ENCODE peak calls at places on chromosome 9, in five cellular contexts. O is OCI-LY7; H is CD8-positive, alpha-beta T cell; P is HFFc6; X is cardiac muscle cell. W is an unnamed sample.

GRCh38 chr9:20914556-20914955 is 116.9 kb downstream of the HACD4 start:
- DNase-seq in O (no peak), P (no peak), H (no peak), X (no peak), W (no peak)

GRCh38 chr9:93320591-93321219 is 130.8 kb upstream of the FAM120A start:
- DNase-seq in X (no peak), H (peak), P (no peak), O (no peak), W (no peak)

GRCh38 chr9:128259156-128259555 is 16.7 kb downstream of the GOLGA2 start:
- DNase-seq in O (no peak), H (no peak), X (no peak), P (no peak), W (no peak)

GRCh38 chr9:130173462-130173876 is 1.3 kb downstream of the NCS1 start:
- DNase-seq in O (no peak), X (no peak), P (no peak), H (no peak), W (no peak)

GRCh38 chr9:21267806-21268657 is 28.2 kb upstream of the IFNA14 start:
- DNase-seq in X (no peak), O (no peak), H (no peak), P (no peak), W (no peak)

GRCh38 chr9:126474786-126475485 is 138.8 kb upstream of the LMX1B start:
- DNase-seq in O (no peak), P (peak), H (no peak), X (no peak), W (peak)

GRCh38 chr9:109968702-109969450 is 188.9 kb downstream of the PALM2AKAP2 start:
- DNase-seq in O (peak), X (peak), H (no peak), P (peak), W (no peak)

GRCh38 chr9:121999556-121999955 is 93.6 kb downstream of the TTLL11 start:
- DNase-seq in H (no peak), O (no peak), P (no peak), X (no peak), W (no peak)

GRCh38 chr9:133344071-133344470 is 3.9 kb downstream of the MED22 start:
- DNase-seq in H (no peak), O (no peak), P (no peak), X (no peak), W (no peak)

GRCh38 chr9:136953771-136954269 is 1.7 kb downstream of the LCN12 start:
- DNase-seq in P (no peak), O (no peak), X (no peak), H (no peak), W (no peak)

GRCh38 chr9:137745541-137745991 is 126.8 kb downstream of the EHMT1 start:
- DNase-seq in H (no peak), P (no peak), X (no peak), O (peak), W (no peak)

GRCh38 chr9:108113579-108113978 is 624.0 kb upstream of the KLF4 start:
- DNase-seq in O (no peak), H (no peak), X (no peak), P (no peak), W (no peak)

GRCh38 chr9:121360975-121361374 is 9.1 kb downstream of the STOM start:
- DNase-seq in H (no peak), X (peak), P (peak), O (no peak), W (peak)

GRCh38 chr9:76567086-76567485 is 108.1 kb downstream of the GCNT1 start:
- DNase-seq in O (no peak), X (no peak), P (peak), H (no peak), W (no peak)

GRCh38 chr9:97958812-97959511 is 21.0 kb upstream of the HEMGN start:
- DNase-seq in O (no peak), P (peak), H (no peak), X (no peak), W (no peak)

GRCh38 chr9:99024959-99025358 is 80.0 kb upstream of the TGFBR1 start:
- DNase-seq in O (no peak), H (no peak), X (no peak), P (no peak), W (no peak)

GRCh38 chr9:84343111-84343521 is 2.6 kb upstream of the SLC28A3 start:
- DNase-seq in H (no peak), O (no peak), X (peak), P (peak), W (no peak)

GRCh38 chr9:94081864-94082468 is 2.3 kb upstream of the PTPDC1 start:
- DNase-seq in P (no peak), X (no peak), H (no peak), O (no peak), W (no peak)

GRCh38 chr9:7387844-7388243 is 411.7 kb downstream of the DMAC1 start:
- DNase-seq in P (no peak), X (peak), O (no peak), H (no peak), W (no peak)

GRCh38 chr9:34551751-34552605 is 29.2 kb upstream of the ENHO start:
- DNase-seq in O (no peak), X (no peak), P (no peak), H (no peak), W (no peak)

GRCh38 chr9:113577525-113578261 is 114.2 kb downstream of the RGS3 start:
- DNase-seq in H (no peak), O (no peak), P (peak), X (no peak), W (no peak)

GRCh38 chr9:3477236-3477834 is 48.5 kb downstream of the RFX3 start:
- DNase-seq in P (no peak), H (no peak), O (no peak), X (no peak), W (no peak)

GRCh38 chr9:133490865-133491655 is 12.2 kb upstream of the SLC2A6 start:
- DNase-seq in X (no peak), O (no peak), H (no peak), P (no peak), W (no peak)

GRCh38 chr9:32703635-32704034 is 68.2 kb upstream of the TAF1L start:
- DNase-seq in X (peak), H (no peak), P (no peak), O (peak), W (no peak)
- TF ChIP-seq CTCF in X (peak), H (no peak), P (peak), O (peak), W (peak)

DNA sequence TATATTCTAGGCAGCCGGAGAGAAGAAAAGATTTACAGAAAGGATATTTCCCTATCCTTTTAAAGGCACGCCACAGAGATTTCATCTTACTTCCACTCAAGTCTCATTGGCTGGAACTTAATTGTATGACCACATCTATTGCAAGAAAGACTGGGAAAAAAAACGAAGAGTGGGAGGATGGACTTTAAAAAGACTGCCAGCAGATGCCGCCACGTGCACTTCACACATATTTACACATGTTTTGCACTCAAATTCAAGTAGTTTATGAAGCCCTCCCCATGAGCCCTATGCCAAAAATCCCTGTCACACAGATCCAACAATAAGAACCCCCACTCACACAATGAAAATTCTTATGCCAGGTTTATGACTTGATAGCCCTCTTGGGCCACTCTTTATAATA is 138.5 kb upstream of the TYRP1 start:
- DNase-seq in X (no peak), P (no peak), O (no peak), H (no peak), W (peak)
- TF ChIP-seq CTCF in X (peak), P (peak), O (peak), H (no peak), W (no peak)

GRCh38 chr9:4684820-4685219 is 5.5 kb downstream of the CDC37L1 start:
- DNase-seq in P (no peak), X (no peak), H (no peak), O (no peak), W (no peak)

GRCh38 chr9:4686112-4686511 is 6.7 kb downstream of the CDC37L1 start:
- DNase-seq in P (no peak), X (no peak), H (no peak), O (no peak), W (no peak)

GRCh38 chr9:4689013-4689412 is 9.6 kb downstream of the CDC37L1 start:
- DNase-seq in H (no peak), X (no peak), O (no peak), P (no peak), W (no peak)

GRCh38 chr9:4689687-4690104 is 10.3 kb downstream of the CDC37L1 start:
- DNase-seq in O (no peak), H (no peak), P (no peak), X (no peak), W (no peak)

GRCh38 chr9:4686584-4686983 is 7.2 kb downstream of the CDC37L1 start:
- DNase-seq in X (no peak), O (no peak), H (no peak), P (no peak), W (no peak)
- TF ChIP-seq CTCF in X (no peak), O (no peak), H (no peak), P (no peak), W (no peak)

DNA sequence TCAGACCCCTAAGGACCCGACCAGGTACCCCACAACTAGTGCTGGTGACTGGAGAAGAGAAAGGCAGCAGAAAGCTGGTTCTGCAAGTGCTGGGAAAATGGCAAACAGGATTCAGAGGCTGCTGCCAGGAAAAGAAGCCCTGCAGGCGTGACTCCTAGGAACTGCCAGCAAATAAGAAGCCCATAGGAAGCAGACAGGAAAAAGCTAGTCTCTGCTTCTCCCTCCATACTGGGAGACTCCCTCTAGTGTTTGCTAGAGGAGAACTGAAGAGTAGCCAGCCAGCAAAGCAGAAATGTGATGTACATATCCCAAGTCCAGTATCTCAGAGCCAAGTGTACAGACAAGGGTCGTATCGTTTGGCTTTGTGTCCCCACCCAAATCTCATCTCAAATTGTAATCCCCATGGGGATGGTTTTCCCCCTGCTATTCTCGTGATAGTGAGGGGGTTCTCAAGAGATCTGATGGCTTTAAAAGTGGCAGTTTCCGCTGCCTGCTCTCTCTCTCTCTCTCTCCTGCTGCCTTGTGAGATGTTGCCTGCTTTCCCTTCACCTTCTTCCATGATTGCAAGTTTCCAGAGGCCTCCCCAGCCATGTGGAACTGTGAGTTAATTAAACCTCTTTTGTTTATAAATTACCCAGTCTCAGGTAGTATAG is 38.1 kb upstream of the TUSC1 start:
- DNase-seq in O (peak), H (no peak), X (peak), P (peak), W (peak)
- TF ChIP-seq CTCF in O (peak), H (no peak), X (peak), P (peak), W (peak)

GRCh38 chr9:70340572-70340971 is 73.9 kb downstream of the KLF9 start:
- DNase-seq in H (no peak), X (peak), P (peak), O (peak), W (peak)
- TF ChIP-seq CTCF in H (peak), X (peak), P (peak), O (peak), W (no peak)

GRCh38 chr9:96618209-96619108 is 1.2 kb downstream of the CDC14B start:
- DNase-seq in P (peak), H (no peak), O (no peak), X (peak), W (no peak)
- TF ChIP-seq CTCF in P (no peak), H (no peak), O (no peak), X (no peak), W (no peak)

W was measured in astrocyte of the cerebellum.